ENCODE peak calls at places on chromosomes 6 and 20, in five cellular contexts. J is body of pancreas, Z is cardiac muscle cell, U is PC-3, F is fibroblast of lung. V is an unnamed sample.

GRCh38 chr6:131381694-131382093 is 191.3 kb upstream of the ARG1 start:
- DNase-seq in J (no peak), Z (peak; percentile 43), U (no peak), F (peak; percentile 7), V (no peak)

GRCh38 chr6:72446427-72446826 is 175.4 kb upstream of the KCNQ5 start:
- DNase-seq in J (no peak), Z (peak; percentile 66), U (peak; percentile 19), F (peak; percentile 16), V (peak; percentile 20)

GRCh38 chr6:14458669-14459266 is 341.2 kb downstream of the CD83 start:
- DNase-seq in J (no peak), Z (no peak), U (peak; percentile 96), F (peak; percentile 94), V (peak; percentile 79)

GRCh38 chr20:38187512-38187911 is 22.4 kb upstream of the TGM2 start:
- DNase-seq in J (no peak), Z (peak; percentile 43), U (no peak), F (no peak), V (peak; percentile 60)

GRCh38 chr20:10476319-10476724 is 41.2 kb downstream of the SLX4IP start:
- DNase-seq in J (peak; percentile 37), Z (no peak), U (peak; percentile 80), F (peak; percentile 29), V (no peak)

GRCh38 chr20:47784599-47785320 is 521 bp downstream of the SULF2 start:
- DNase-seq in J (no peak), Z (peak; percentile 35), U (peak; percentile 74), F (peak; percentile 70), V (peak; percentile 44)

GRCh38 chr20:58778774-58779173 is 71.9 kb downstream of the GNAS-AS1 start:
- DNase-seq in J (peak; percentile 25), Z (no peak), U (no peak), F (no peak), V (no peak)

GRCh38 chr20:44888226-44889103 is 3.0 kb downstream of the YWHAB start:
- DNase-seq in J (no peak), Z (no peak), U (peak; percentile 88), F (no peak), V (no peak)

GRCh38 chr6:133062702-133063319 is 178.3 kb upstream of the EYA4 start:
- DNase-seq in J (no peak), Z (no peak), U (peak; percentile 26), F (no peak), V (no peak)

GRCh38 chr6:26489926-26490575 is 10.1 kb upstream of the BTN1A1 start:
- DNase-seq in J (no peak), Z (no peak), U (no peak), F (no peak), V (no peak)

GRCh38 chr6:55198708-55199107 is 24.4 kb downstream of the HCRTR2 start:
- DNase-seq in J (no peak), Z (no peak), U (peak; percentile 11), F (no peak), V (peak; percentile 3)

GRCh38 chr6:90219168-90219985 is 77.3 kb downstream of the BACH2 start:
- DNase-seq in J (peak; percentile 75), Z (peak; percentile 61), U (peak; percentile 32), F (peak; percentile 96), V (peak; percentile 5)

GRCh38 chr6:10529231-10529801 is 8.2 kb downstream of the GCNT2 start:
- DNase-seq in J (peak; percentile 45), Z (no peak), U (peak; percentile 60), F (peak; percentile 77), V (no peak)

GRCh38 chr6:44700422-44700821 is 312.9 kb downstream of the CDC5L start:
- DNase-seq in J (no peak), Z (no peak), U (no peak), F (no peak), V (no peak)

GRCh38 chr6:130602151-130602770 is 224.9 kb upstream of the SMLR1 start:
- DNase-seq in J (no peak), Z (no peak), U (peak; percentile 95), F (peak; percentile 99), V (peak; percentile 87)

GRCh38 chr6:43773050-43773956 is 3.3 kb downstream of the VEGFA start:
- DNase-seq in J (peak; percentile 84), Z (peak; percentile 72), U (peak; percentile 76), F (peak; percentile 19), V (peak; percentile 76)

GRCh38 chr6:56863366-56863765 is 91.5 kb upstream of the BEND6 start:
- DNase-seq in J (no peak), Z (no peak), U (peak; percentile 59), F (peak; percentile 74), V (peak; percentile 84)

GRCh38 chr20:47360489-47361267 is 4.2 kb upstream of the ZMYND8 start:
- DNase-seq in J (peak; percentile 86), Z (peak; percentile 93), U (peak; percentile 89), F (peak; percentile 98), V (peak; percentile 98)

GRCh38 chr20:52242237-52243230 is 51.0 kb upstream of the ZFP64 start:
- DNase-seq in J (no peak), Z (peak; percentile 49), U (peak; percentile 85), F (peak; percentile 4), V (peak; percentile 16)

GRCh38 chr6:32082951-32083350 is 26.2 kb downstream of the TNXB start:
- DNase-seq in J (peak; percentile 37), Z (no peak), U (peak; percentile 96), F (peak; percentile 84), V (peak; percentile 88)

GRCh38 chr6:43377710-43378229 is 8.3 kb upstream of the ZNF318 start:
- DNase-seq in J (no peak), Z (no peak), U (no peak), F (no peak), V (no peak)

GRCh38 chr6:75397806-75398465 is 95.7 kb downstream of the FILIP1 start:
- DNase-seq in J (no peak), Z (no peak), U (no peak), F (peak; percentile 43), V (peak; percentile 19)

GRCh38 chr6:68134796-68135195 is 500.3 kb upstream of the ADGRB3 start:
- DNase-seq in J (no peak), Z (no peak), U (no peak), F (peak; percentile 50), V (no peak)

GRCh38 chr6:150567823-150568383 is 31.8 kb upstream of the PLEKHG1 start:
- DNase-seq in J (no peak), Z (peak; percentile 78), U (peak; percentile 21), F (peak; percentile 2), V (peak; percentile 42)

GRCh38 chr20:64236137-64237088 is 19.1 kb upstream of the PCMTD2 start:
- DNase-seq in J (no peak), Z (no peak), U (no peak), F (no peak), V (no peak)

GRCh38 chr20:62064788-62065668 is 653 bp downstream of the TAF4 start:
- DNase-seq in J (no peak), Z (peak; percentile 68), U (no peak), F (no peak), V (no peak)

GRCh38 chr20:41984031-41984430 is 365.9 kb upstream of the CHD6 start:
- DNase-seq in J (no peak), Z (no peak), U (no peak), F (no peak), V (no peak)

GRCh38 chr6:3940703-3941102 is 91.5 kb downstream of the FAM50B start:
- DNase-seq in J (no peak), Z (no peak), U (no peak), F (no peak), V (no peak)

GRCh38 chr6:52503853-52504777 is 72.7 kb downstream of the TRAM2 start:
- DNase-seq in J (peak; percentile 94), Z (no peak), U (peak; percentile 99), F (peak; percentile 87), V (peak; percentile 99)

GRCh38 chr6:148709577-148709976 is 37.3 kb upstream of the UST start:
- DNase-seq in J (no peak), Z (no peak), U (peak; percentile 50), F (peak; percentile 17), V (no peak)

GRCh38 chr6:107587402-107587801 is 97.5 kb downstream of the SOBP start:
- DNase-seq in J (no peak), Z (no peak), U (no peak), F (no peak), V (no peak)

GRCh38 chr6:38593419-38593818 is 46.3 kb downstream of the BTBD9 start:
- DNase-seq in J (no peak), Z (no peak), U (no peak), F (no peak), V (peak; percentile 2)

GRCh38 chr20:58994390-58995159 is 12.5 kb downstream of the CTSZ start:
- DNase-seq in J (no peak), Z (no peak), U (no peak), F (no peak), V (no peak)

GRCh38 chr6:163250122-163250521 is 164.4 kb upstream of the QKI start:
- DNase-seq in J (peak; percentile 8), Z (no peak), U (no peak), F (no peak), V (no peak)

GRCh38 chr20:57711311-57711712 is 1.5 kb upstream of the PMEPA1 start:
- DNase-seq in J (peak; percentile 10), Z (no peak), U (peak; percentile 36), F (no peak), V (no peak)
- TF ChIP-seq CTCF in J (no peak), Z (no peak), U (peak; percentile 31), F (no peak), V (no peak)

DNA sequence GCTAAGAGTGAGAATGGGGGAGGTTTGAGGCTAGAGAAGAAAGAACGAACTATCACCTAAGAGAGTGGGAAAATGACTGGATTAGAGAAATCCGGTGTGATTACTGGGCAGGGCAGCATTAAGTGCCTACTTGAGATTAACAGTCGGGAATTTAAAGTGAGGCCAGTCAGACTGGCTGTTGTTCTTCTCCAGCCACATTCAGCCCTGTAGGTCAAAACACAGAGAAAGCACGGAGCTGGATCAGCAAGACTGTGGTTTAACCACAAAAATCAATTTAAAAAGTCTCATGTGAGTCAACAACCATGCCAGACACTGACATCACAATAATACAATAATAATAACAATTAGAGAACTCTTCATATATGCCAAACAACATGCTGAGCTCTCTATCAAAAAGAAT is 301.9 kb upstream of the SGK1 start:
- DNase-seq in J (no peak), Z (peak; percentile 77), U (peak; percentile 18), F (peak; percentile 89), V (peak; percentile 53)
- TF ChIP-seq CTCF in J (no peak), Z (no peak), U (no peak), F (no peak), V (no peak)

GRCh38 chr20:50788045-50788867 is 6.6 kb upstream of the BCAS4 start:
- DNase-seq in J (peak; percentile 34), Z (no peak), U (peak; percentile 74), F (peak; percentile 61), V (peak; percentile 75)
- TF ChIP-seq CTCF in J (peak; percentile 26), Z (peak; percentile 70), U (peak; percentile 86), F (peak; percentile 73), V (peak; percentile 50)

DNA sequence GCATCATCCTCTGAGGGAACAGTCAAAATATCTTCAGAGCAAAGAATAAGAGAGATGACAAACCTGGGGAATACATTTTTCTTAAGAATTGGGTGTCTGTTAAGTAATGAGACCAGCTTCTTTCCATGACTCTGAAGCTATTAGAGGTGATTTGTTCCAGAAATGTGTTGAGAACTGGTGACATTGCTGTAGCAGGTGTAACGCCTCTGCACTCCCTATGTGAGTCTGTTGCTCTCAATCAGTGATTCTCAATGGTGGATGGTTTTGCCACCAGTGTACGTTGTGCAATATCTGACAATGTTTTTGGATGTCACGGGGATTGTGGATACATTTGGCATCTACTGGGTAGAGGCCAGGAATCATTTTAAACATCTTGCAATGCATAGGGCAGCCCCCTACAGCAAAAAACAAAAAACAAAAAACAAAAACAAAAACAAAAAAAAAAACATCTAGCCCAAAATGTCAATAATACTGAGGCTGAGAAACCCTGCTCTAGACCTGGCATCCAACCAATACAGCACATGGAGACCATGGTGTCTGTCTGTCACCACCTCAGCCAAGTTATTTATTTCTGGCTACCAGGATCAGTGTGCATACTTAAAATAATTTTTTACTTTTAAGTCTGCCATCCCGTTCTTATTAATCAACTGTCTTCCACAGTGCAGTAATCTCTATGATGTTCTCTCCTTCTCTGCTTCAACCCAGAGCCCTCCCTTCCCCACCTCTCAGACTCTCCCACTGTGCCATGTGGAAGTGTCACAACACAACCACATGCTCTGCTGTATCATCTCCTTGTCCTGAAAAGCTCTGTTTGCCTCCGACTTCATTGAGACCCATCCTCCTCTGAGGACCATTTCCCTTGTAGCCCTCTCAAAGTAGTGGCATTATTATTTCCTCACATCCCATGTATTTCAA is 43.7 kb downstream of the KLHL32 start:
- DNase-seq in J (no peak), Z (no peak), U (no peak), F (no peak), V (no peak)
- TF ChIP-seq CTCF in J (no peak), Z (no peak), U (no peak), F (no peak), V (no peak)